ENCODE peak calls at places on chromosomes 5 and 9, in nine cellular contexts. K is IMR-90, I is colonic mucosa, R is cardiac muscle cell, Q is right atrium auricular region, D is astrocyte, U is fibroblast of the aortic adventitia, O is uterus, F is choroid plexus epithelial cell. C is an unnamed sample.

GRCh38 chr9:126844085-126844484 is 16.4 kb upstream of the ZBTB34 start:
- DNase-seq in I (no peak), O (no peak), F (peak), U (peak), K (peak), Q (no peak), D (peak), R (peak), C (no peak)

GRCh38 chr9:87676976-87677775 is 48.7 kb upstream of the CTSL start:
- DNase-seq in K (peak), I (no peak), U (peak), O (no peak), F (peak), Q (peak), D (no peak), R (peak), C (no peak)

GRCh38 chr9:92414566-92414965 is 9.7 kb downstream of the OMD start:
- DNase-seq in Q (no peak), U (no peak), R (no peak), K (peak), F (peak), D (peak), O (no peak), I (no peak), C (no peak)

GRCh38 chr5:79858097-79858723 is 132.9 kb downstream of the MTX3 start:
- DNase-seq in Q (peak), I (peak), R (peak), K (peak), O (peak), U (peak), F (peak), D (peak), C (peak)

GRCh38 chr5:141734501-141735231 is 52.6 kb upstream of the ARAP3 start:
- DNase-seq in F (peak), U (peak), Q (no peak), O (no peak), I (peak), D (peak), R (peak), K (peak), C (peak)

GRCh38 chr5:41157272-41157671 is 56.1 kb downstream of the C6 start:
- DNase-seq in D (no peak), K (peak), R (no peak), O (no peak), F (peak), Q (no peak), U (no peak), I (no peak), C (no peak)

GRCh38 chr5:33531796-33532195 is 91.0 kb downstream of the TARS1 start:
- DNase-seq in Q (no peak), R (no peak), U (no peak), I (no peak), K (no peak), O (no peak), F (no peak), D (no peak), C (no peak)

GRCh38 chr9:124062172-124062571 is 50.6 kb downstream of the LHX2 start:
- DNase-seq in D (no peak), R (no peak), I (no peak), K (no peak), Q (no peak), F (no peak), U (no peak), O (no peak), C (peak)

GRCh38 chr9:133147412-133148271 is 16.1 kb downstream of the GBGT1 start:
- DNase-seq in R (peak), I (peak), K (peak), F (peak), Q (peak), O (peak), D (no peak), U (peak), C (peak)

GRCh38 chr5:150172147-150172546 is 5.6 kb downstream of the CDX1 start:
- DNase-seq in Q (no peak), K (peak), R (peak), O (no peak), I (peak), U (peak), F (peak), D (peak), C (no peak)

GRCh38 chr5:149990518-149991376 is 9.7 kb downstream of the TIGD6 start:
- DNase-seq in O (peak), R (peak), K (peak), Q (peak), F (peak), D (peak), U (peak), I (peak), C (peak)

GRCh38 chr5:50849554-50849953 is 183.1 kb downstream of the PARP8 start:
- DNase-seq in Q (no peak), K (no peak), O (no peak), D (no peak), I (no peak), R (no peak), F (no peak), U (no peak), C (no peak)

GRCh38 chr9:111253742-111254437 is 76.1 kb downstream of the OR2K2 start:
- DNase-seq in D (no peak), K (no peak), R (no peak), Q (no peak), U (no peak), I (no peak), F (peak), O (no peak), C (no peak)

GRCh38 chr5:174424219-174425053 is 299.9 kb upstream of the MSX2 start:
- DNase-seq in D (no peak), K (no peak), Q (no peak), O (no peak), U (no peak), R (peak), F (peak), I (no peak), C (no peak)

GRCh38 chr5:178467261-178468195 is 122.7 kb downstream of the COL23A1 start:
- DNase-seq in O (no peak), D (no peak), I (peak), Q (no peak), F (peak), U (no peak), R (peak), K (peak), C (no peak)

GRCh38 chr5:75623846-75624245 is 12.6 kb downstream of the ANKDD1B start:
- DNase-seq in I (no peak), K (peak), D (no peak), O (no peak), Q (no peak), F (peak), U (peak), R (peak), C (no peak)

GRCh38 chr5:173745123-173745522 is 128.7 kb upstream of the BOD1 start:
- DNase-seq in D (no peak), Q (no peak), K (no peak), R (no peak), O (no peak), U (no peak), F (no peak), I (no peak), C (peak)

GRCh38 chr9:101380295-101380694 is 4.5 kb downstream of the BAAT start:
- DNase-seq in U (no peak), O (no peak), K (no peak), R (no peak), D (no peak), F (no peak), I (no peak), Q (no peak), C (no peak)

GRCh38 chr9:76637426-76637825 is 126.8 kb upstream of the PCA3 start:
- DNase-seq in K (no peak), Q (no peak), U (no peak), F (no peak), O (no peak), D (no peak), R (no peak), I (no peak), C (no peak)

GRCh38 chr5:4518924-4519660 is 621.0 kb upstream of the ADAMTS16 start:
- DNase-seq in I (no peak), F (no peak), K (no peak), O (no peak), Q (no peak), U (no peak), D (no peak), R (no peak), C (peak)

GRCh38 chr5:2921651-2922050 is 170.2 kb upstream of the IRX2 start:
- DNase-seq in K (no peak), D (no peak), O (no peak), U (no peak), Q (no peak), I (no peak), F (no peak), R (no peak), C (no peak)

GRCh38 chr9:14523545-14523944 is 169.7 kb downstream of the ZDHHC21 start:
- DNase-seq in Q (no peak), D (no peak), R (no peak), K (no peak), F (no peak), U (no peak), O (no peak), I (no peak), C (no peak)

GRCh38 chr5:141511771-141512325 is 23.0 kb downstream of the PCDHGC5 start:
- DNase-seq in U (no peak), O (no peak), I (no peak), K (no peak), D (no peak), R (no peak), F (no peak), Q (no peak), C (no peak)

GRCh38 chr5:135890867-135891266 is 4.8 kb downstream of the IL9 start:
- DNase-seq in R (no peak), U (no peak), Q (peak), F (no peak), K (no peak), O (no peak), D (peak), I (no peak), C (no peak)

GRCh38 chr5:72720205-72720604 is 96.3 kb upstream of the TNPO1 start:
- DNase-seq in K (no peak), I (no peak), Q (no peak), O (no peak), R (no peak), F (no peak), D (no peak), U (no peak), C (no peak)

GRCh38 chr5:94698189-94698588 is 79.7 kb downstream of the SLF1 start:
- DNase-seq in R (no peak), O (no peak), K (no peak), U (no peak), Q (no peak), D (no peak), I (no peak), F (no peak), C (peak)

GRCh38 chr5:33008751-33009418 is 297.8 kb downstream of the NPR3 start:
- DNase-seq in Q (no peak), O (no peak), U (no peak), R (no peak), K (no peak), D (no peak), I (peak), F (no peak), C (peak)

GRCh38 chr9:94867842-94868312 is 141.4 kb downstream of the AOPEP start:
- DNase-seq in I (no peak), U (peak), F (peak), D (peak), O (no peak), K (peak), Q (no peak), R (peak), C (no peak)

GRCh38 chr9:33517373-33517772 is 6.7 kb upstream of the ANKRD18B start:
- DNase-seq in I (no peak), F (peak), Q (no peak), R (peak), K (peak), D (peak), U (peak), O (no peak), C (peak)

GRCh38 chr9:14358523-14358922 is 44.6 kb upstream of the NFIB start:
- DNase-seq in F (peak), R (no peak), D (peak), U (peak), I (no peak), O (no peak), Q (no peak), K (peak), C (no peak)

GRCh38 chr5:150138551-150139265 is 16.9 kb downstream of the PDGFRB start:
- DNase-seq in Q (peak), U (peak), F (peak), O (peak), K (peak), R (peak), D (peak), I (no peak), C (peak)

GRCh38 chr9:127451681-127452480 is 571 bp downstream of the LRSAM1 start:
- DNase-seq in O (peak), F (peak), I (peak), R (peak), Q (peak), D (peak), K (peak), U (peak), C (peak)

GRCh38 chr9:130938652-130939404 is at the start of gene FIBCD1:
- DNase-seq in U (peak), K (peak), F (peak), I (peak), O (no peak), D (peak), R (peak), Q (no peak), C (peak)
- TF ChIP-seq CTCF in U (no peak), K (peak), F (no peak), I (peak), O (no peak), D (no peak), R (peak), Q (peak), C (peak)

DNA sequence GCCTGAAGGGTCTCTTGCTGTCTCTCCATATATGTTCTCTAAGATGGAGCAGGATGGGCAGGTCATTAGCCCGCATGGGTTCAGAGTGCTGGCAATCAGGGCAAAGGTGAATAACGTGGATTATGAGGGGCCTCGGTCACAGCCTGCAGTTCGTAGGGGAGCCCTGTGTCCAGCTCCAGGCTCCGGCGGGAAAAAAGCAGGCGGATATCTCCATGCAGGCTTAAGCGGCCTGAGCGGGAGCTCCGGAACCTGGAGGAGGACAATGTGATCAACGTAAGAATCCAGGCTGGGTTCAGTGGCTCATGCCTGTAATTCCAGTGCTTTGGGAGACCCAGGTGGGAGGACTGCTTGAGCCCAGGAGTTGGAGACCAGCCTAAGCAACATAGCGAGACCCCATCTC is 2.2 kb upstream of the STOML2 start:
- DNase-seq in U (no peak), R (no peak), Q (no peak), F (no peak), D (no peak), O (no peak), K (no peak), I (no peak), C (no peak)
- TF ChIP-seq CTCF in U (no peak), R (no peak), Q (no peak), F (no peak), D (no peak), O (no peak), K (no peak), I (no peak), C (no peak)

GRCh38 chr9:28971881-28972280 is 1398.6 kb upstream of the C9orf72 start:
- DNase-seq in K (no peak), O (no peak), Q (no peak), R (no peak), F (no peak), D (no peak), I (no peak), U (no peak), C (no peak)
- TF ChIP-seq CTCF in K (no peak), O (no peak), Q (no peak), R (no peak), F (no peak), D (no peak), I (no peak), U (no peak), C (peak)

DNA sequence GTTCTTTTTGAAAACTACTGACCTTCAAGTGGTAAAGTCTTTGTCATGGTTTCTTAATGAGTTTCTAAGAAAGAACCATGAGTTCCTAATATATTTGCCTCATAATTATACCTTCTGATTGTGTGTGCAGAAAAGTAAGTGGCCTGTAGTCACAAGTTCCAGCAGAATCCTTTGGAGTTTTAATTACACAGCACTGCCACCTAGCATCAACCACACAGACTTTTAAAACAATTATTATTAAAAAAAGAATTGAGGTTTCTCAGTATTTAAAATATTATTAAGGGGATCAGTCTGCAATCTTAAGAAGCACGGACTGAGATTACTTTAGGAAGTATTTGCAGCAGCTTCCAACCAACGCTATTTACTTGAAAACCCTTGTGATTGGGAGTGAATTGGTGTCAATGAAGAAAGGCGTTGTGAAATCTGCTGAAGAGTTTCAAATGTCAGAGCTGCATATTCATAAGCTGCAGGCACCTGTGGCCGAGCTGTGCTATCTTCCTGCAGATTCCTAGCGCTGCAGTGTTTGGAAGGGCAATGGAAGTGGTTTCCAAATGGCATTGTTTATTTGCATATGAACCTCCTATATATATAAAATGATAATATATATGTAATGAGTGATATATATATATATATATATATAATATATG is 1074.2 kb upstream of the WWC1 start:
- DNase-seq in Q (no peak), F (peak), O (no peak), D (no peak), R (peak), I (no peak), K (no peak), U (no peak), C (peak)
- TF ChIP-seq CTCF in Q (no peak), F (no peak), O (no peak), D (no peak), R (no peak), I (no peak), K (no peak), U (no peak), C (peak)

GRCh38 chr5:127072861-127073846 is at the start of gene C5orf63:
- DNase-seq in R (peak), Q (no peak), D (peak), I (peak), F (peak), U (peak), K (peak), O (peak), C (peak)
- TF ChIP-seq CTCF in R (peak), Q (no peak), D (no peak), I (peak), F (no peak), U (peak), K (no peak), O (peak), C (no peak)

GRCh38 chr9:4742246-4742645 is 1.2 kb upstream of the AK3 start:
- DNase-seq in Q (no peak), R (no peak), D (no peak), U (no peak), I (no peak), O (no peak), F (peak), K (no peak), C (no peak)

GRCh38 chr9:4740373-4740622 is 704 bp downstream of the AK3 start:
- DNase-seq in D (no peak), R (peak), I (no peak), Q (no peak), U (no peak), O (no peak), K (no peak), F (peak), C (no peak)

GRCh38 chr9:4741365-4742031 is 496 bp upstream of the AK3 start:
- DNase-seq in D (no peak), U (peak), I (peak), F (peak), R (peak), O (peak), Q (no peak), K (no peak), C (peak)

GRCh38 chr9:4739587-4740372 is 1.2 kb downstream of the AK3 start:
- DNase-seq in D (no peak), K (no peak), Q (no peak), I (peak), F (peak), R (peak), O (no peak), U (peak), C (peak)

GRCh38 chr9:4740623-4741364 is at the start of gene AK3:
- DNase-seq in O (peak), I (peak), D (peak), U (peak), F (peak), Q (peak), R (peak), K (peak), C (peak)
- TF ChIP-seq CTCF in O (peak), I (no peak), D (no peak), U (peak), F (peak), Q (no peak), R (peak), K (peak), C (peak)

GRCh38 chr5:78594946-78595921 is 53.3 kb downstream of the LHFPL2 start:
- DNase-seq in K (peak), O (peak), F (peak), R (peak), I (peak), D (peak), U (peak), Q (peak), C (no peak)
- TF ChIP-seq CTCF in K (peak), O (no peak), F (peak), R (no peak), I (no peak), D (no peak), U (peak), Q (no peak), C (no peak)

C was measured in GM23338.